ENCODE peak calls at places on chromosomes 4 and X, in seven cellular contexts. P is PC-3, B is uterus, H is tibial artery, G is colonic mucosa, I is lower leg skin, C is heart left ventricle. E is an unnamed sample.

GRCh38 chrX:76279007-76279406 is 106.1 kb downstream of the PBDC1 start:
- DNase-seq in P (peak), B (peak), H (peak), G (peak), I (peak), C (peak), E (no peak)

GRCh38 chr4:77076889-77077635 is 1.3 kb upstream of the CCNI start:
- DNase-seq in P (no peak), B (no peak), H (no peak), G (no peak), I (no peak), C (no peak), E (no peak)

GRCh38 chr4:144547678-144548298 is 98.2 kb upstream of the HHIP start:
- DNase-seq in P (no peak), B (no peak), H (no peak), G (no peak), I (no peak), C (no peak), E (no peak)

GRCh38 chrX:43939187-43939926 is 33.8 kb downstream of the NDP start:
- DNase-seq in P (peak), B (no peak), H (no peak), G (no peak), I (no peak), C (no peak), E (no peak)

GRCh38 chr4:182547435-182547834 is 304.2 kb downstream of the TENM3 start:
- DNase-seq in P (no peak), B (no peak), H (no peak), G (no peak), I (no peak), C (no peak), E (no peak)

GRCh38 chrX:20530319-20530979 is 263.7 kb upstream of the RPS6KA3 start:
- DNase-seq in P (peak), B (peak), H (peak), G (peak), I (peak), C (peak), E (no peak)

GRCh38 chrX:120309873-120310730 is 1.2 kb downstream of the TMEM255A start:
- DNase-seq in P (peak), B (peak), H (no peak), G (peak), I (no peak), C (no peak), E (no peak)

GRCh38 chr4:98682719-98683118 is 24.3 kb upstream of the TSPAN5 start:
- DNase-seq in P (peak), B (no peak), H (no peak), G (no peak), I (no peak), C (no peak), E (no peak)

GRCh38 chr4:156901871-156902270 is 69.7 kb downstream of the PDGFC start:
- DNase-seq in P (peak), B (no peak), H (no peak), G (no peak), I (peak), C (no peak), E (no peak)

GRCh38 chrX:103792916-103793540 is 16.4 kb downstream of the PLP1 start:
- DNase-seq in P (peak), B (no peak), H (no peak), G (no peak), I (no peak), C (no peak), E (no peak)

GRCh38 chr4:20320232-20320631 is 68.5 kb downstream of the SLIT2 start:
- DNase-seq in P (no peak), B (no peak), H (no peak), G (no peak), I (no peak), C (no peak), E (no peak)

GRCh38 chr4:20318011-20318898 is 66.5 kb downstream of the SLIT2 start:
- DNase-seq in P (no peak), B (no peak), H (no peak), G (no peak), I (no peak), C (no peak), E (no peak)

GRCh38 chr4:20319785-20320184 is 68.1 kb downstream of the SLIT2 start:
- DNase-seq in P (no peak), B (no peak), H (no peak), G (no peak), I (no peak), C (no peak), E (no peak)

GRCh38 chr4:20318899-20319291 is 67.2 kb downstream of the SLIT2 start:
- DNase-seq in P (no peak), B (no peak), H (no peak), G (no peak), I (no peak), C (no peak), E (no peak)

GRCh38 chr4:20317424-20317985 is 65.8 kb downstream of the SLIT2 start:
- DNase-seq in P (no peak), B (no peak), H (no peak), G (no peak), I (no peak), C (no peak), E (no peak)
- H3K4me3 ChIP-seq in P (no peak), B (no peak), H (no peak), G (no peak), I (no peak), C (no peak), E (no peak)

DNA sequence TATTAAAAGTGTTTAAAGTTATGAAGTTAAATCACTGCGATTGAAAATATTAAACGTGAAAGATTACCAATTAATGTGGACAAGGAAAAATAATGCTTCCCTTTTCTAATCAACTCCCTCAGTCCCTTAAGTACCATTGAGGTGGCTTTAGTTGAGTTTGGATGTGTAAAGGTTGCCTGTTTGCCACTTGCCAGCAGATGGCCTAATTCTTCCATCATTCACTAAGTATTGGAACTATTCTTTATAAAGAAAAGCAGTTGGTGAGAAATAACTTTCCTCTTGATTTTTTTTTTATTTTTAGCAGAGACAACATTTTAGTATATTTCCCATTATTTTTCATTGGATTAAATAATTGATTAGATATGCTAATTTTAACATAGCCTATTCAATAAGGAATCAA is 295.9 kb upstream of the TACR3 start:
- DNase-seq in P (peak), B (no peak), H (no peak), G (no peak), I (no peak), C (no peak), E (no peak)
- TF ChIP-seq CTCF in P (peak), B (no peak), H (no peak), G (no peak), I (no peak), C (peak), E (no peak)

GRCh38 chrX:100647739-100648138 is 3.7 kb downstream of the SRPX2 start:
- DNase-seq in P (peak), B (no peak), H (no peak), G (no peak), I (no peak), C (no peak), E (no peak)

GRCh38 chrX:100645106-100645505 is 1.1 kb downstream of the SRPX2 start:
- DNase-seq in P (peak), B (no peak), H (no peak), G (no peak), I (no peak), C (no peak), E (no peak)

GRCh38 chrX:100649550-100650356 is 5.8 kb downstream of the SRPX2 start:
- DNase-seq in P (peak), B (peak), H (peak), G (peak), I (peak), C (peak), E (peak)

GRCh38 chrX:100648601-100649417 is 4.8 kb downstream of the SRPX2 start:
- DNase-seq in P (peak), B (peak), H (no peak), G (peak), I (no peak), C (peak), E (no peak)

GRCh38 chrX:100647095-100647494 is 3.1 kb downstream of the SRPX2 start:
- DNase-seq in P (no peak), B (no peak), H (no peak), G (no peak), I (no peak), C (no peak), E (no peak)
- H3K4me3 ChIP-seq in P (no peak), B (no peak), H (no peak), G (no peak), I (no peak), C (no peak), E (peak)

GRCh38 chr4:110211770-110212061 is 13.3 kb upstream of the ELOVL6 start:
- DNase-seq in P (no peak), B (no peak), H (no peak), G (no peak), I (no peak), C (no peak), E (no peak)

GRCh38 chr4:110211007-110211769 is 12.8 kb upstream of the ELOVL6 start:
- DNase-seq in P (peak), B (no peak), H (no peak), G (peak), I (no peak), C (no peak), E (no peak)

DNA sequence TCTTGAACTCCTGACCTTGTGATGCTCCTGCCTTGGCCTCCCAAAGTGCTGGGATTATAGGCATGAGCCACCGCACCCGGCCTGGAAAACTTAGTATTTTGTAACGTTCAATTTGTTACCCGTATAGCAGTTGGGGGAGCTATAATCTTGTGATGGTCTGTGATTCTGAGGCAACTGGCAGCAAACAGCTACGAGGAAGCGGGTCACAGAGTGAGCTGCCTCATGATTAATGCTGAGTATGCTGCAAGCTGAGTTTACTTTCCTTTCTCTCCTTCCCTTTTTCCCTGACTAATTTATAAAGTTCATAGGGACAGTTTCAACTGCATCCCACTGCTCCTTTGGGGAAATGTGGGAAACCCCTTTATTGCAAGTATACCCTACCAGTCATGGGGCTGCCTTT is 17.7 kb upstream of the ELOVL6 start:
- DNase-seq in P (peak), B (no peak), H (no peak), G (no peak), I (no peak), C (no peak), E (no peak)
- TF ChIP-seq CTCF in P (no peak), B (no peak), H (no peak), G (no peak), I (no peak), C (no peak), E (no peak)

DNA sequence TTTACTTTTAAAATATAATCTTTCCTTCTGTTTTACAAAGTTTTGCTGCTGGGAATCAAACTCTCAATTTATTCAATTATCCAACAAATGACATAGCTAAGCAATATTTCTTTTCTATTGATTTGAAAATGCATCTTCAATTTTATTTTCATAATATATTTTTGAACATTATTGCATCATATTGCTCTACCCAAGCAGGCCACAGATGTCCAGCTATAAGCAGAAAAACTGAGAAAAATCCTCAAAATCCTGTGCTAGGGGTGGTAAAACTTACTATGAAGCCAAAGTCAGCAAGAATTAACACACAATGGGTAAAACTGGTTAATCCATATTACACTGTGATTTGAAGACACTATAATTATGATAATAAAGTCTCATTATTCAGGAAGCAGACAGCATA is 5.0 kb downstream of the TIFA start:
- DNase-seq in P (no peak), B (no peak), H (no peak), G (no peak), I (no peak), C (no peak), E (no peak)
- H3K4me3 ChIP-seq in P (no peak), B (no peak), H (no peak), G (no peak), I (no peak), C (no peak), E (no peak)

GRCh38 chr4:34771632-34772031 is 1472.7 kb downstream of the ARAP2 start:
- DNase-seq in P (no peak), B (no peak), H (no peak), G (no peak), I (no peak), C (no peak), E (no peak)

DNA sequence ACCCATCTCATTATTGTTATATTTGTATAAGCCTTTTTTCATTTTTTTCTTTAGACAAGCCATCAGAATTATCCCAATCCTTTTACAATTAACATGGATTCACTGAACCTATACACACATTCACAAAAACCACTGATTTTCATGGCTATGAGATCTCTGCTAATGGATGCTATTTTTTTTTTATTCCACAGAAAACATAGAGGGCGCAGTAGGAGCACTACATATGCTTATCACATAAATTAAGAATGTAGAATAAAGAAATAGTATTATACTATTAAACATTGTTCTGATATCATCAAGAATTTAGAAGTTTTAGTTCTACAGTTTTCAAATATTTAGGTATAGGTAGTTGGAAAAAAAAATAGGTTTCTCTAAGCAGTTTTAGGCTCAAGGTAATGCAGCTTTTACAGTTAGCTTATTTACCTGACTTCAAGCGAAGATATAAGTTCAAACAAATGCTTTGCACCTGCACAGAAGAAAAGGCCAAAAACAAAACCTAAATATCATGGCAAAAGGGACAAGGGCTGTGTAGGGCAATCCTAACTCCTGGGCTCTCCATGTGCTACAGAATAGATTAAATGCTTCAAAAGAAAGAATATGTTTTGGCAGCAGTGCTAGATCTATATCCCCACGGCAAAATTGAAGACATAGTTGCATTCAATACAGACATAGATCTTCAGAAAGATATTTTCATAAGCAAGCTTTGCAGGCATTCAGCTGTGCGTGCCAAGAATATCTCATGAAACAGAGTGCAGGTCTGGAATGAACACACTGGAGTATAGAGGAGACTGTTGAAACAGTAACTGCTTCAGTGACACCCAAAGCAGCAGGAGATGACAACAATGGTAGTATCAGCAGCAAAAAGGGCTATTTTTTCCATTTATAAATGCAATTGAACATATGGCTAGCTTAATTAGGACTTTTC is 1477.1 kb downstream of the ARAP2 start:
- DNase-seq in P (peak), B (no peak), H (no peak), G (no peak), I (no peak), C (no peak), E (no peak)
- TF ChIP-seq CTCF in P (peak), B (no peak), H (no peak), G (no peak), I (no peak), C (no peak), E (no peak)

GRCh38 chr4:45293335-45293734 is 567.0 kb upstream of the GNPDA2 start:
- DNase-seq in P (no peak), B (no peak), H (no peak), G (no peak), I (no peak), C (no peak), E (no peak)
- H3K4me3 ChIP-seq in P (no peak), B (no peak), H (no peak), G (no peak), I (no peak), C (no peak), E (no peak)

E was measured in coronary artery.